ENCODE peak calls at places on chromosome 19, in six cellular contexts. C is heart right ventricle, X is RWPE1, W is C1 segment of cervical spinal cord, Z is small intestine, K is GM03348. H is an unnamed sample.

GRCh38 chr19:48992571-48993174 is 436 bp downstream of the GYS1 start:
- DNase-seq in X (no peak), Z (no peak), W (peak), C (peak), K (no peak), H (no peak)

GRCh38 chr19:389246-389934 is 19.6 kb downstream of the C2CD4C start:
- DNase-seq in W (no peak), X (no peak), Z (no peak), C (no peak), K (no peak), H (no peak)

GRCh38 chr19:51098366-51099069 is 9.7 kb downstream of the CTU1 start:
- DNase-seq in K (no peak), Z (no peak), W (no peak), C (no peak), X (no peak), H (no peak)

GRCh38 chr19:18735752-18736151 is 52.3 kb downstream of the CRTC1 start:
- DNase-seq in C (no peak), Z (no peak), K (no peak), W (no peak), X (no peak), H (no peak)

GRCh38 chr19:30648321-30648720 is 276.1 kb downstream of the ZNF536 start:
- DNase-seq in Z (no peak), X (no peak), C (no peak), W (peak), K (peak), H (no peak)

GRCh38 chr19:12705654-12706331 is 9.4 kb upstream of the FBXW9 start:
- DNase-seq in K (no peak), Z (no peak), W (no peak), C (no peak), X (no peak), H (no peak)

GRCh38 chr19:40228371-40228770 is 1.9 kb upstream of the CCNP start:
- DNase-seq in C (no peak), Z (no peak), X (no peak), W (no peak), K (no peak), H (no peak)

GRCh38 chr19:39363909-39364457 is 21.8 kb downstream of the SAMD4B start:
- DNase-seq in Z (no peak), C (peak), X (no peak), W (peak), K (peak), H (no peak)